ENCODE peak calls at places on chromosome 6, in ten cellular contexts. P is uterus, D is ovary, A is lower leg skin, L is tibial nerve, B is HepG2, K is stomach, M is gastrocnemius medialis, Y is prostate gland, Z is sigmoid colon. W is an unnamed sample.

GRCh38 chr6:12111271-12111670 is 99.2 kb downstream of the HIVEP1 start:
- DNase-seq in P (no peak), D (no peak), A (no peak), L (no peak), B (no peak), K (no peak), M (no peak), Y (no peak), Z (no peak), W (no peak)

GRCh38 chr6:159969204-159969912 is 476 bp downstream of the IGF2R start:
- DNase-seq in P (peak), D (peak), A (no peak), L (no peak), B (no peak), K (peak), M (no peak), Y (peak), Z (peak), W (no peak)

GRCh38 chr6:90502866-90503407 is 83.9 kb downstream of the MAP3K7 start:
- DNase-seq in P (no peak), D (no peak), A (no peak), L (no peak), B (peak), K (no peak), M (no peak), Y (no peak), Z (no peak), W (no peak)

GRCh38 chr6:156747715-156748114 is 29.5 kb upstream of the ARID1B start:
- DNase-seq in P (no peak), D (no peak), A (no peak), L (no peak), B (no peak), K (no peak), M (no peak), Y (no peak), Z (no peak), W (no peak)

GRCh38 chr6:81241717-81242116 is 510.8 kb downstream of the TENT5A start:
- DNase-seq in P (no peak), D (no peak), A (no peak), L (no peak), B (peak), K (no peak), M (no peak), Y (no peak), Z (no peak), W (peak)

GRCh38 chr6:145651988-145652387 is 83.3 kb downstream of the EPM2A start:
- DNase-seq in P (no peak), D (no peak), A (no peak), L (no peak), B (no peak), K (no peak), M (no peak), Y (no peak), Z (no peak), W (no peak)

GRCh38 chr6:11151488-11151887 is 40.0 kb upstream of the ERVFRD-1 start:
- DNase-seq in P (no peak), D (no peak), A (no peak), L (no peak), B (no peak), K (no peak), M (no peak), Y (no peak), Z (no peak), W (no peak)

GRCh38 chr6:81634155-81634880 is 118.2 kb downstream of the TENT5A start:
- DNase-seq in P (no peak), D (no peak), A (no peak), L (no peak), B (no peak), K (no peak), M (no peak), Y (no peak), Z (no peak), W (no peak)

GRCh38 chr6:104638841-104639290 is 220.9 kb downstream of the HACE1 start:
- DNase-seq in P (no peak), D (no peak), A (no peak), L (peak), B (no peak), K (no peak), M (no peak), Y (no peak), Z (no peak), W (no peak)

GRCh38 chr6:15811107-15811506 is 148.3 kb upstream of the DTNBP1 start:
- DNase-seq in P (no peak), D (no peak), A (no peak), L (no peak), B (no peak), K (no peak), M (no peak), Y (no peak), Z (no peak), W (no peak)

GRCh38 chr6:35804996-35805736 is at the start of gene LHFPL5:
- DNase-seq in P (no peak), D (peak), A (no peak), L (no peak), B (peak), K (peak), M (no peak), Y (no peak), Z (no peak), W (no peak)

GRCh38 chr6:17987576-17988421 is at the start of gene KIF13A:
- DNase-seq in P (peak), D (peak), A (peak), L (peak), B (peak), K (peak), M (peak), Y (peak), Z (peak), W (peak)
- TF ChIP-seq POLR2A in P (peak), D (peak), A (no peak), L (no peak), B (peak), K (no peak), M (peak), Y (peak), Z (no peak), W (peak)

DNA sequence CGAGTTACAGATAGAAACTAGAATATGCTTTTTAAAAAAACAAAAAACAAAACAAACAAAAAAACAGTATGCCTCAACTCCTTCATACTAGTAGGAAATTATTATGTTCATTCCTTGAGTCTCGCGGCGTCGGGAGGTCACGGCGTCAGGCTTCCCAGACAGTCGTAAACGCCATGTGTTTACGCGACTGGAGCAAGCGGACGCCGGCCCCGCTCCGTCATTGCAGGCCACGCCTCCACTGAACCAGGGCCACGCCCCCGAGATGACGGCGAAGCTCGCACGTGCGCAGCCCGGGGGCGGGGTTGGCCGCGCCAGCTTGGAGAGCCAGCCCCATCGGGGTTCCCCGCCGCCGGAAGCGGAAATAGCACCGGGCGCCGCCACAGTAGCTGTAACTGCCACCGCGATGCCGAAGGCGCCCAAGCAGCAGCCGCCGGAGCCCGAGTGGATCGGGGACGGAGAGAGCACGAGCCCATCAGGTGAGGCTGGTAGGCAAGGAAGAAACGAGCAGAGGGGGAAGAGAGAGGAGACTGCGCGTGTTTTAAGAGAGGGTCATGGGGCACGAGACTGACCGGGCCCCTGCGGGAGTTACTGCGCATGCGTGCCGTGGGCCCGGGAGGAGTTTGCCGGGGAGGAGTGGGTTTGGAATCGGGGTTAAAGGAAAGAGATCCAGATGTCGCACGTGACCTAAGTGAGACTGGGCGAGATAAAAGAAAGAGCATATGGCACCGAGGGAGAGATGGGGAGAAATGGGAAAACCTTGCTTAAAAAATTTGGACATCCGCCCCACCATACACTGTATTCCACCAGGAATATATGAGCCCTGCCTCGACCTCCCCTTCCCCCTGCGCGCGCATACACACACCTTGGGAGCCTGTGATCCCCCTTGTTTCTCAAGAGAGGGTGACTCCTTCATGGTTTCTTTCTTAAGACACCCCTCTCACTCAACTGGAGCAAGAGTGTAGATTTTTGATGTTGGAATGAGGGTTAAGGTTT is at the start of gene ABCF1:
- DNase-seq in P (peak), D (peak), A (peak), L (peak), B (peak), K (peak), M (peak), Y (peak), Z (peak), W (peak)
- TF ChIP-seq POLR2A in P (peak), D (peak), A (no peak), L (peak), B (peak), K (peak), M (peak), Y (peak), Z (peak), W (peak)

GRCh38 chr6:113055998-113056397 is 708.9 kb downstream of the RFPL4B start:
- DNase-seq in P (no peak), D (no peak), A (no peak), L (no peak), B (no peak), K (no peak), M (no peak), Y (no peak), Z (no peak), W (no peak)

GRCh38 chr6:113065606-113066005 is 718.5 kb downstream of the RFPL4B start:
- DNase-seq in P (no peak), D (no peak), A (no peak), L (no peak), B (peak), K (no peak), M (no peak), Y (no peak), Z (no peak), W (no peak)

GRCh38 chr6:113055086-113055485 is 708.0 kb downstream of the RFPL4B start:
- DNase-seq in P (no peak), D (no peak), A (no peak), L (no peak), B (no peak), K (no peak), M (no peak), Y (no peak), Z (no peak), W (no peak)

GRCh38 chr6:113057567-113058053 is 710.5 kb downstream of the RFPL4B start:
- DNase-seq in P (no peak), D (no peak), A (no peak), L (no peak), B (no peak), K (no peak), M (no peak), Y (no peak), Z (no peak), W (no peak)

DNA sequence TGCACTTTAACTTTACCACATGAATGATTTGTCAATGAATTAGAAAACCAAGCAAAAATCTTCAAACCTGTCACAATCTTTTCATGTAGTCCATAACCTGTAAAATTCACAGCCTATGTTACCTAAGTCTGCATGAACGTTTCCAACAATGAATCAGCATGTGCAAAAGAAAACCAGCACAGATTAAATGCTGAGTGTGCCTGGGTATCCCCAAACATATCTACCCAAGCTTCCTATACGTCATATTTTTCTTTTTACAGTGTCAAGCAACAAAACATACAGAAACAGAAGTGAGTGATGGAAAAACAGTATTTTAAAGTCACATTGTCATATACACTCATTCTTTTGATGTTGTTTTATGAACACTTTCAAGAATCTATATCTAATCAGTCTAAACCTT is 713.5 kb downstream of the RFPL4B start:
- DNase-seq in P (no peak), D (no peak), A (no peak), L (no peak), B (no peak), K (no peak), M (no peak), Y (no peak), Z (no peak), W (no peak)
- TF ChIP-seq POLR2A in P (no peak), D (no peak), A (no peak), L (no peak), B (no peak), K (no peak), M (no peak), Y (no peak), Z (no peak), W (no peak)

DNA sequence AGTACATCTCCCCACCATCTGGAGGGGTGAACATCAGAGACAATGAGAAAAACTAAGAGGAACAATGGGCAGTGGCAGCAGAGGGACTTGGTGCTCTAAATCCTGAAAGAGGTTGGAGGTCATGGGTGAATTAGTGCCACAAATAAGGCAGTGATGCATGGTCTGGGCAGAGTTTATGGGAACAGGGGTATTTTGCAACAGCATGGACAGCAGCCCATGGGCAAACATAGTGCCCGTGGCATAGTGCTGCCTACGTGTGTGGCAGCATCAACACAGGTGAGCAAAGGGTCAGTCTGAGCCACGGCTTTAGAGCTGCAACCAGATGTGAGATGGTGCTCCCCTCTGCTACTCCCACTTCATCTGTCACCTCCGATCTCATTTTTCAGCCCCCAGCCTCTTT is 459.1 kb upstream of the CITED2 start:
- DNase-seq in P (no peak), D (no peak), A (no peak), L (no peak), B (no peak), K (no peak), M (peak), Y (no peak), Z (no peak), W (no peak)
- TF ChIP-seq POLR2A in P (no peak), D (no peak), A (no peak), L (no peak), B (no peak), K (no peak), M (no peak), Y (no peak), Z (no peak), W (no peak)

GRCh38 chr6:130603391-130603790 is 223.8 kb upstream of the SMLR1 start:
- DNase-seq in P (no peak), D (no peak), A (no peak), L (no peak), B (no peak), K (no peak), M (no peak), Y (no peak), Z (no peak), W (no peak)

GRCh38 chr6:130600880-130601341 is 226.3 kb upstream of the SMLR1 start:
- DNase-seq in P (no peak), D (no peak), A (no peak), L (no peak), B (no peak), K (no peak), M (no peak), Y (no peak), Z (no peak), W (no peak)

GRCh38 chr6:130593948-130594347 is 228.1 kb downstream of the TMEM200A start:
- DNase-seq in P (no peak), D (no peak), A (no peak), L (no peak), B (no peak), K (no peak), M (no peak), Y (no peak), Z (no peak), W (no peak)

GRCh38 chr6:130602151-130602770 is 224.9 kb upstream of the SMLR1 start:
- DNase-seq in P (peak), D (no peak), A (no peak), L (no peak), B (no peak), K (no peak), M (no peak), Y (no peak), Z (no peak), W (peak)

GRCh38 chr6:130598021-130598989 is 228.9 kb upstream of the SMLR1 start:
- DNase-seq in P (no peak), D (no peak), A (no peak), L (no peak), B (no peak), K (no peak), M (no peak), Y (no peak), Z (no peak), W (no peak)
- TF ChIP-seq POLR2A in P (no peak), D (no peak), A (no peak), L (no peak), B (no peak), K (no peak), M (no peak), Y (no peak), Z (no peak), W (no peak)

DNA sequence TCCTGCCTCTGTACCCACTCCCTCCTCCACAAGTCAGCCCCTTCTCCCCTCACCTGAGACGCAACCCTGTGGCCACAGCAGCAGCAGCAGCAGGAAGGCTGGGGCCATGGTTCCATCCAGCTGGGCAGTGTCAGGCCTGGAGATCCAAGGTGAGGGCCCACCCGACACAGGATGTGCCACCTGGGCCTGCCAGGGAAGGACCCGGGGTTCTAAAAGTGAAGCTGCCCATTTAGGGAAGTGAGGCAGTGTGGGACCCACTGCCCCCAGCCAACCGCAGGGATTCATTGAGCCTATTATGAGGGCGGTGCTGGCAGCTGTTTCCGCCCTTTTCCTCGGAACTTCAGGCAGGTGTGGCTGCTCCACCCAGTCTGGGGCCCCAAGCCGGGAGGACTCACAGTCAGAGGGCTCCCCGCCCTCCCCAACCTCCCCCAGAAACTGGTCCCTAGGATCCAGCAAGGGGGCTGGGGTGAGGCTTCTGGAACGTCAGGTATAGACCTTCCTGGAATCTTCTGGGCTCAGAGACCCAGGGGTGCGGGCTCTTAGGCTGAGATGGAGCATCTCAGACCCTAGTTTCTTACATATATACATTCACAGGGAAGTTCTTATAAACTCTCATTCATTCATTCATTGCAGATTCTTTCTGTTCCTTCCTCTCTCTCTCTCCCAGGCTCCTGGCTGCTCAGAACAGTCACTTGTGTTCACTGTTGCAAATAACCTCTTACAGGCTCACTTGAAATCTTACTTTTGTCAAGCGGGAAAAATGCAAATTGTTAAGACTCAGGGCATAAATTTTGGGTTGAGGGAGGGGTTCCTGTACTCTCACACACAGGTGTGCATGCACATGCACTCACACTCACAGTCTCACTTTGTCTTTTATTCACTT is at the start of gene TREML2:
- DNase-seq in P (no peak), D (no peak), A (no peak), L (no peak), B (no peak), K (no peak), M (no peak), Y (no peak), Z (no peak), W (no peak)
- TF ChIP-seq POLR2A in P (no peak), D (no peak), A (no peak), L (no peak), B (no peak), K (no peak), M (no peak), Y (no peak), Z (no peak), W (no peak)

DNA sequence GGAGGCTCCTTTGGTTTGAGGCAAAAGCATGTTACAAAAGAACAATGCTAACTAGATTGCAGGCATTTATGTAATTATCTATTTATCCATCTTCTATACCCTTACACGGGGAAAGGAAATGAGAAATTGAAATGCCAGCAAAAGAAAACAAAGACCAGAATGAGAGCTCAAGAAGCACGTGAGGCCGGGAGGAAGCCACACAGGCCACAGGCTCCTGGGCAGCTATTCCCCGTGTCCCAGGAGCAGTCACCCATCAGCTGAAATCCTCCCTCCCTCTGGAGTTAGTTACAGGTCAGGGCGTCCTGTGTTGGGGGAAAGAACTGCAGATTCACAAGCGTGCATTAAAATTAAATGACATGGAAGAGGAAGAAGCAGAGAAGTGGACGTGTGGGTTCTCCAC is 64.7 kb upstream of the RPS6KA2 start:
- DNase-seq in P (no peak), D (no peak), A (no peak), L (no peak), B (no peak), K (no peak), M (peak), Y (no peak), Z (no peak), W (no peak)
- TF ChIP-seq POLR2A in P (no peak), D (no peak), A (no peak), L (no peak), B (no peak), K (no peak), M (no peak), Y (no peak), Z (no peak), W (no peak)